ENCODE peak calls at places on chromosomes 11 and 22, in nine cellular contexts. K is HCT116, R is right lobe of liver, V is tibial nerve, T is sigmoid colon, W is IMR-90, Y is A549, I is stomach, E is body of pancreas. B is an unnamed sample.

GRCh38 chr11:116955548-116955947 is 118.1 kb upstream of the APOA1 start:
- DNase-seq in K (no peak), R (no peak), V (no peak), T (no peak), W (no peak), Y (no peak), I (no peak), E (no peak), B (no peak)

GRCh38 chr11:75345455-75346224 is 5.8 kb downstream of the ARRB1 start:
- DNase-seq in K (no peak), R (no peak), V (no peak), T (no peak), W (no peak), Y (no peak), I (no peak), E (no peak), B (no peak)

GRCh38 chr11:17483505-17483904 is 6.9 kb upstream of the ABCC8 start:
- DNase-seq in K (no peak), R (no peak), V (no peak), T (no peak), W (no peak), Y (no peak), I (no peak), E (no peak), B (no peak)

GRCh38 chr11:64529559-64530520 is 61.2 kb upstream of the SLC22A12 start:
- DNase-seq in K (no peak), R (no peak), V (no peak), T (no peak), W (no peak), Y (no peak), I (no peak), E (no peak), B (peak; percentile 59)

GRCh38 chr11:83990160-83990733 is 704.1 kb upstream of the CCDC90B start:
- DNase-seq in K (no peak), R (no peak), V (peak; percentile 23), T (peak; percentile 65), W (no peak), Y (no peak), I (no peak), E (peak; percentile 4), B (no peak)

GRCh38 chr11:6667733-6668374 is 12.2 kb upstream of the DCHS1 start:
- DNase-seq in K (peak; percentile 38), R (no peak), V (no peak), T (no peak), W (peak; percentile 24), Y (no peak), I (no peak), E (peak; percentile 13), B (no peak)

GRCh38 chr11:110479070-110479444 is 49.3 kb downstream of the FDX1 start:
- DNase-seq in K (no peak), R (no peak), V (no peak), T (no peak), W (no peak), Y (no peak), I (no peak), E (no peak), B (no peak)

GRCh38 chr11:5441414-5441813 is at the start of gene OR51I1:
- DNase-seq in K (no peak), R (no peak), V (no peak), T (no peak), W (no peak), Y (no peak), I (no peak), E (no peak), B (no peak)

GRCh38 chr11:47083913-47084312 is 92.8 kb downstream of the ARFGAP2 start:
- DNase-seq in K (no peak), R (no peak), V (no peak), T (no peak), W (peak; percentile 81), Y (no peak), I (no peak), E (no peak), B (no peak)

GRCh38 chr11:74522776-74523175 is 29.3 kb upstream of the LIPT2 start:
- DNase-seq in K (no peak), R (no peak), V (no peak), T (no peak), W (no peak), Y (no peak), I (no peak), E (no peak), B (no peak)

GRCh38 chr11:69367211-69367964 is 73.4 kb downstream of the MYEOV start:
- DNase-seq in K (no peak), R (no peak), V (no peak), T (peak; percentile 56), W (peak; percentile 28), Y (no peak), I (peak; percentile 20), E (no peak), B (no peak)

GRCh38 chr22:30310881-30311771 is 15.6 kb downstream of the TBC1D10A start:
- DNase-seq in K (no peak), R (peak; percentile 88), V (peak; percentile 75), T (peak; percentile 94), W (peak; percentile 61), Y (no peak), I (peak; percentile 92), E (peak; percentile 89), B (no peak)

GRCh38 chr11:69700278-69701140 is 3.3 kb downstream of the FGF19 start:
- DNase-seq in K (no peak), R (peak; percentile 90), V (peak; percentile 19), T (peak; percentile 59), W (peak; percentile 75), Y (peak; percentile 38), I (peak; percentile 71), E (peak; percentile 65), B (peak; percentile 78)

GRCh38 chr11:122852071-122852831 is 14.0 kb downstream of the CRTAM start:
- DNase-seq in K (no peak), R (no peak), V (no peak), T (no peak), W (peak; percentile 53), Y (no peak), I (no peak), E (no peak), B (no peak)

GRCh38 chr11:75352417-75353206 is 1.2 kb upstream of the ARRB1 start:
- DNase-seq in K (no peak), R (peak; percentile 78), V (no peak), T (peak; percentile 82), W (no peak), Y (no peak), I (peak; percentile 67), E (peak; percentile 72), B (peak; percentile 93)

DNA sequence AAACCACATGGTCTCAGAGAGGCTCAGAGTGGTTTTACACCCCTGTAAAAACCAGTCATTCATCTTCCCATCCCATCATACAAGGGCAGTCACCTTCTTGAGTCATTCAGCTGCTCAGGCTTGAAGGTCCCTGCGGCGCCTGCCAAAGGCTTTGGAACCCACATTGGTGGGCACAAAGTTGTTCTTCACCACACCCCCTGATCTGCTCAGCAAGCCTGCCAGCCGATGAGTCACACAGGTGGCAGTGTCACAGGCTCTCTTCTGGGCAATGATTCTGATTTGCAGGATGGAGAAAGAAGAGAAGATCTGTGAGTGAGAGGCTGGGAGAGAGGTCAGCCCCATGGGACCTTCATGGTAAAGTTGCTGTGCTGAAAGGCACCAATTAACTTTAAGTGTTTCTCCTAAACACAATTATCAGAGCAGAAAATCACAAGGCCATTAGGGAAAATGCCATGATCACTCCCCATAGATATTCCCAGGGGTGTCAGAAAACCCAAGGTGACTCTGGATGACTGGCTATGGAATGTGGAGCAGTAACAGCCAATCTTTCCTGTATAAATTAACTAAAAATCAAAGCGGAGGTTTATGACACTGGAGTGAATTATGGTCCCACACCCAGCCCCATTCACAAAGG is 4.5 kb downstream of the CALCA start:
- DNase-seq in K (no peak), R (no peak), V (no peak), T (no peak), W (no peak), Y (no peak), I (no peak), E (no peak), B (no peak)
- H3K4me3 ChIP-seq in K (no peak overlapping the region), R (no peak overlapping the region), V (no peak overlapping the region), T (no peak overlapping the region), W (no peak overlapping the region), Y (no peak overlapping the region), I (no peak overlapping the region), E (no peak overlapping the region), B (no peak overlapping the region)

GRCh38 chr11:1761110-1761856 is 2.4 kb downstream of the CTSD start:
- DNase-seq in K (no peak), R (peak; percentile 67), V (no peak), T (no peak), W (no peak), Y (no peak), I (no peak), E (no peak), B (peak; percentile 82)

GRCh38 chr11:1763336-1763795 is 361 bp downstream of the CTSD start:
- DNase-seq in K (no peak), R (no peak), V (no peak), T (no peak), W (no peak), Y (no peak), I (no peak), E (no peak), B (no peak)

GRCh38 chr11:1763796-1764661 is at the start of gene CTSD:
- DNase-seq in K (peak; percentile 27), R (peak; percentile 95), V (peak; percentile 83), T (peak; percentile 94), W (peak; percentile 69), Y (peak; percentile 91), I (peak; percentile 94), E (peak; percentile 91), B (peak; percentile 97)

GRCh38 chr11:1761857-1762536 is 1.7 kb downstream of the CTSD start:
- DNase-seq in K (no peak), R (peak; percentile 66), V (no peak), T (no peak), W (no peak), Y (no peak), I (no peak), E (no peak), B (peak; percentile 81)

GRCh38 chr11:1762537-1763302 is 1.0 kb downstream of the CTSD start:
- DNase-seq in K (peak; percentile 19), R (peak; percentile 78), V (peak; percentile 53), T (no peak), W (no peak), Y (peak; percentile 54), I (peak; percentile 93), E (peak; percentile 95), B (peak; percentile 83)
- TF ChIP-seq POLR2A in K (no peak), R (peak; percentile 82), V (no peak), T (peak; percentile 67), W (no peak), Y (no peak), I (no peak), E (peak; percentile 95), B (no peak)

GRCh38 chr11:131572423-131572822 is 202.0 kb downstream of the NTM start:
- DNase-seq in K (no peak), R (no peak), V (no peak), T (no peak), W (no peak), Y (no peak), I (no peak), E (no peak), B (no peak)
- H3K27ac ChIP-seq in K (no peak overlapping the region), R (no peak overlapping the region), V (no peak overlapping the region), T (no peak overlapping the region), W (no peak overlapping the region), Y (no peak overlapping the region), I (no peak overlapping the region), E (no peak overlapping the region), B (no peak overlapping the region)

DNA sequence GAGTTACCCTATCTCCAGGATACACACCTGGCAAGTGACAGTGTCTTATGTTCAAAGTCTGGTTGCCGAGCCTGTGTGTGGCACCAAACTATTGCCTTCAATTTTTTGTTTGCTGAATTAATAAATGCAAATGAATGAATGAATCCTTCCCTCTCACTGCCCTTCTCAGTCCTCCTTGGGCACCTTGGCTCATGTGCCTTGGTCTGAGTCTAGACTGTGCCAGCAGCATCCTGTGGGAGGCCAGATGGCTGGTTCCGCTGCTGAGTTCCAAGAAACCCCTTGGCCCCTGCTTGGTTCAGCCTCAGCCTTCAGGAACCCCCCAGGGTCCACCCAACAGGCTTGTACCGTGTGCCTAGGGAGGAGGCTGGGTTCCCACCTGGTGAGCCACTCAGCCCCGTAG is 31.0 kb downstream of the TOB2 start:
- DNase-seq in K (no peak), R (no peak), V (no peak), T (no peak), W (no peak), Y (no peak), I (no peak), E (no peak), B (no peak)
- H3K4me3 ChIP-seq in K (no peak overlapping the region), R (peak overlapping the region; percentile 67), V (no peak overlapping the region), T (no peak overlapping the region), W (no peak overlapping the region), Y (no peak overlapping the region), I (peak overlapping the region; percentile 61), E (no peak overlapping the region), B (no peak overlapping the region)

B was measured in spleen.